ENCODE peak calls at places on chromosomes 11 and 22, in eight cellular contexts. I is HCEC 1CT; Z is frontal cortex; L is activated effector memory CD4-positive, alpha-beta T cell treated with anti-CD3 and anti-CD28 coated beads, Interleukin-2, amount 50 U/mL, for 16 hours; S is HEK293T; N is fibroblast of mammary gland; Y is CMK; J is stimulated activated CD8-positive, alpha-beta memory T cell treated with anti-CD3 and anti-CD28 coated beads, Interleukin-4, amount 100 ng/mL, for 1 hour. R is an unnamed sample.

GRCh38 chr11:76615950-76616349 is 54.6 kb downstream of the LRRC32 start:
- DNase-seq in I (no peak), Z (no peak), L (no peak), S (no peak), N (no peak), Y (no peak), J (no peak), R (no peak)

GRCh38 chr22:31083377-31083768 is 2.3 kb downstream of the SMTN start:
- DNase-seq in I (no peak), Z (peak), L (no peak), S (no peak), N (no peak), Y (no peak), J (no peak), R (no peak)

GRCh38 chr22:47691152-47691895 is 928.9 kb downstream of the TBC1D22A start:
- DNase-seq in I (no peak), Z (no peak), L (no peak), S (no peak), N (no peak), Y (no peak), J (no peak), R (no peak)

GRCh38 chr11:125441648-125442410 is 54.2 kb downstream of the FEZ1 start:
- DNase-seq in I (no peak), Z (no peak), L (no peak), S (no peak), N (no peak), Y (no peak), J (no peak), R (peak)

GRCh38 chr22:45859231-45860161 is 117.5 kb downstream of the WNT7B start:
- DNase-seq in I (no peak), Z (no peak), L (no peak), S (no peak), N (peak), Y (no peak), J (no peak), R (no peak)

GRCh38 chr11:14390669-14391068 is 31.7 kb upstream of the RRAS2 start:
- DNase-seq in I (no peak), Z (no peak), L (no peak), S (no peak), N (peak), Y (no peak), J (no peak), R (no peak)

GRCh38 chr11:20429216-20429615 is 41.7 kb downstream of the PRMT3 start:
- DNase-seq in I (no peak), Z (no peak), L (no peak), S (no peak), N (no peak), Y (no peak), J (no peak), R (no peak)

GRCh38 chr11:114122668-114123067 is 63.2 kb downstream of the ZBTB16 start:
- DNase-seq in I (no peak), Z (no peak), L (no peak), S (no peak), N (no peak), Y (no peak), J (no peak), R (no peak)

GRCh38 chr11:86469491-86470388 is 95.1 kb downstream of the CCDC81 start:
- DNase-seq in I (no peak), Z (no peak), L (no peak), S (no peak), N (no peak), Y (no peak), J (no peak), R (no peak)

GRCh38 chr11:92259861-92260260 is 35.2 kb downstream of the FAT3 start:
- DNase-seq in I (no peak), Z (no peak), L (no peak), S (no peak), N (no peak), Y (no peak), J (no peak), R (no peak)

GRCh38 chr11:130315354-130315970 is 745 bp upstream of the ZBTB44 start:
- DNase-seq in I (no peak), Z (no peak), L (peak), S (peak), N (no peak), Y (no peak), J (peak), R (peak)

GRCh38 chr22:44341431-44342346 is 28.9 kb upstream of the SHISAL1 start:
- DNase-seq in I (no peak), Z (no peak), L (no peak), S (peak), N (no peak), Y (no peak), J (no peak), R (peak)

GRCh38 chr11:78476066-78476465 is 58.4 kb upstream of the GAB2 start:
- DNase-seq in I (no peak), Z (no peak), L (no peak), S (no peak), N (peak), Y (no peak), J (no peak), R (peak)

GRCh38 chr11:26014456-26015115 is 317.3 kb upstream of the ANO3 start:
- DNase-seq in I (no peak), Z (no peak), L (no peak), S (no peak), N (no peak), Y (no peak), J (no peak), R (no peak)

GRCh38 chr11:127017482-127017881 is 16.9 kb upstream of the KIRREL3 start:
- DNase-seq in I (peak), Z (no peak), L (no peak), S (peak), N (peak), Y (no peak), J (no peak), R (peak)

GRCh38 chr11:112801286-112802088 is 159.7 kb upstream of the NCAM1 start:
- DNase-seq in I (no peak), Z (no peak), L (no peak), S (no peak), N (no peak), Y (no peak), J (no peak), R (no peak)